ENCODE peak calls at places on chromosomes 16 and 17, in seven cellular contexts. U is spleen; B is heart right ventricle; N is CD4-positive, CD25-positive, alpha-beta regulatory T cell; Y is thyroid gland; R is mucosa of descending colon; H is tibial nerve. F is an unnamed sample. For H3K4me1, the result is how much of the 10 kb centered on the place peaks cover.

GRCh38 chr17:199195-199604 is 17.8 kb upstream of the DOC2B start:
- DNase-seq in Y (no peak), R (no peak), U (peak), B (no peak), H (no peak), N (no peak), F (no peak)

GRCh38 chr16:89895482-89896250 is 22.3 kb downstream of the TCF25 start:
- DNase-seq in R (no peak), N (no peak), H (no peak), U (no peak), Y (no peak), B (no peak), F (no peak)

GRCh38 chr16:76801357-76801756 is 389.6 kb upstream of the MON1B start:
- DNase-seq in R (no peak), Y (no peak), N (no peak), B (no peak), H (no peak), U (no peak), F (no peak)

GRCh38 chr16:81175325-81175891 is 63.1 kb upstream of the BCO1 start:
- DNase-seq in R (no peak), U (no peak), N (no peak), B (no peak), Y (no peak), H (no peak), F (no peak)

GRCh38 chr16:85729907-85730465 is 20.9 kb downstream of the C16orf74 start:
- DNase-seq in B (no peak), Y (no peak), N (no peak), H (no peak), R (no peak), U (no peak), F (no peak)

GRCh38 chr17:56943505-56944125 is 17.2 kb downstream of the COIL start:
- DNase-seq in H (no peak), R (no peak), Y (no peak), B (no peak), N (no peak), U (no peak), F (no peak)

GRCh38 chr16:50684823-50685455 is 3.8 kb upstream of the SNX20 start:
- DNase-seq in R (no peak), Y (no peak), U (no peak), B (no peak), N (no peak), H (no peak), F (no peak)

GRCh38 chr17:7656958-7657715 is 6.4 kb downstream of the ATP1B2 start:
- DNase-seq in H (no peak), B (peak), R (peak), N (no peak), Y (peak), U (no peak), F (no peak)

GRCh38 chr17:53032861-53033271 is 789.9 kb upstream of the KIF2B start:
- DNase-seq in N (peak), R (no peak), U (no peak), H (no peak), Y (peak), B (peak), F (no peak)

GRCh38 chr16:24139282-24139681 is 116.9 kb upstream of the CACNG3 start:
- DNase-seq in N (peak), Y (no peak), R (no peak), B (no peak), U (no peak), H (no peak), F (no peak)

GRCh38 chr17:50221500-50222480 is 20.4 kb upstream of the COL1A1 start:
- DNase-seq in Y (peak), N (peak), R (no peak), U (no peak), H (no peak), B (no peak), F (no peak)

GRCh38 chr17:65857713-65858112 is 296.3 kb upstream of the AXIN2 start:
- DNase-seq in R (no peak), U (no peak), B (no peak), H (no peak), Y (no peak), N (no peak), F (no peak)

GRCh38 chr16:55508941-55509920 is at the start of gene LPCAT2:
- DNase-seq in H (peak), Y (peak), N (peak), R (peak), B (peak), U (peak), F (no peak)

GRCh38 chr17:72697602-72698146 is 394.8 kb downstream of the SLC39A11 start:
- DNase-seq in Y (no peak), U (no peak), N (no peak), R (no peak), B (no peak), H (no peak), F (no peak)

GRCh38 chr16:58661199-58661830 is 23.3 kb downstream of the SLC38A7 start:
- DNase-seq in Y (peak), R (no peak), B (peak), N (peak), U (no peak), H (no peak), F (no peak)

GRCh38 chr17:81094744-81095607 is 60.0 kb downstream of the BAIAP2 start:
- DNase-seq in U (no peak), B (peak), H (peak), N (peak), R (peak), Y (peak), F (peak)

GRCh38 chr16:4212934-4213296 is 29.0 kb downstream of the SRL start:
- DNase-seq in R (no peak), N (no peak), B (no peak), H (no peak), U (no peak), Y (peak), F (no peak)

GRCh38 chr16:27547134-27547533 is 2.6 kb downstream of the GTF3C1 start:
- DNase-seq in N (peak), Y (no peak), U (peak), R (no peak), B (no peak), H (no peak), F (no peak)

GRCh38 chr16:8676737-8677375 is 2.4 kb downstream of the ABAT start:
- DNase-seq in B (no peak), R (no peak), Y (no peak), H (no peak), U (peak), N (no peak), F (no peak)

GRCh38 chr17:34314279-34314678 is 5.0 kb upstream of the CCL8 start:
- DNase-seq in B (peak), H (peak), N (no peak), R (no peak), Y (no peak), U (no peak), F (no peak)

GRCh38 chr17:81687770-81688541 is 4.1 kb downstream of the HGS start:
- DNase-seq in N (no peak), U (no peak), R (no peak), H (no peak), Y (no peak), B (no peak), F (no peak)

GRCh38 chr16:83626676-83627075 is 181.1 kb upstream of the HSBP1 start:
- DNase-seq in Y (no peak), R (no peak), B (no peak), U (no peak), H (no peak), N (no peak), F (no peak)

GRCh38 chr17:37737081-37737480 is 7.8 kb downstream of the HNF1B start:
- DNase-seq in B (no peak), N (no peak), U (no peak), H (no peak), Y (no peak), R (no peak), F (no peak)

GRCh38 chr17:43056051-43056450 is 31.0 kb downstream of the RND2 start:
- DNase-seq in U (no peak), R (no peak), N (no peak), H (no peak), Y (peak), B (no peak), F (no peak)

GRCh38 chr17:14316131-14316854 is 15.4 kb downstream of the HS3ST3B1 start:
- DNase-seq in H (no peak), R (no peak), U (no peak), N (no peak), B (no peak), Y (no peak), F (peak)

GRCh38 chr16:49268667-49269066 is 13.0 kb downstream of the CBLN1 start:
- DNase-seq in R (no peak), N (no peak), H (no peak), U (no peak), Y (no peak), B (no peak), F (no peak)

GRCh38 chr16:84065536-84066132 is 23.0 kb upstream of the SLC38A8 start:
- DNase-seq in U (peak), B (no peak), R (no peak), Y (peak), N (peak), H (no peak), F (no peak)

GRCh38 chr17:21036361-21036881 is 6.4 kb downstream of the USP22 start:
- DNase-seq in N (no peak), H (no peak), B (no peak), U (no peak), R (no peak), Y (no peak), F (no peak)

GRCh38 chr17:32142857-32143524 is 689 bp downstream of the RHOT1 start:
- DNase-seq in H (peak), Y (peak), R (peak), U (peak), B (peak), N (peak), F (peak)

GRCh38 chr17:31695456-31696090 is 163.5 kb downstream of the COPRS start:
- DNase-seq in R (no peak), N (no peak), H (no peak), B (no peak), U (no peak), Y (no peak), F (no peak)

GRCh38 chr17:14038206-14038605 is 31.1 kb upstream of the COX10 start:
- DNase-seq in R (no peak), H (no peak), N (peak), U (no peak), Y (no peak), B (no peak), F (no peak)

GRCh38 chr17:47287639-47288038 is 34.0 kb downstream of the ITGB3 start:
- DNase-seq in Y (peak), R (no peak), H (no peak), N (no peak), U (no peak), B (no peak), F (no peak)

GRCh38 chr16:84925092-84925772 is 86.1 kb downstream of the ZDHHC7 start:
- DNase-seq in B (peak), N (peak), R (peak), Y (no peak), U (peak), H (no peak), F (peak)

GRCh38 chr17:66348605-66349165 is 46.3 kb downstream of the PRKCA start:
- DNase-seq in N (peak), H (no peak), R (no peak), B (peak), U (no peak), Y (peak), F (no peak)

DNA sequence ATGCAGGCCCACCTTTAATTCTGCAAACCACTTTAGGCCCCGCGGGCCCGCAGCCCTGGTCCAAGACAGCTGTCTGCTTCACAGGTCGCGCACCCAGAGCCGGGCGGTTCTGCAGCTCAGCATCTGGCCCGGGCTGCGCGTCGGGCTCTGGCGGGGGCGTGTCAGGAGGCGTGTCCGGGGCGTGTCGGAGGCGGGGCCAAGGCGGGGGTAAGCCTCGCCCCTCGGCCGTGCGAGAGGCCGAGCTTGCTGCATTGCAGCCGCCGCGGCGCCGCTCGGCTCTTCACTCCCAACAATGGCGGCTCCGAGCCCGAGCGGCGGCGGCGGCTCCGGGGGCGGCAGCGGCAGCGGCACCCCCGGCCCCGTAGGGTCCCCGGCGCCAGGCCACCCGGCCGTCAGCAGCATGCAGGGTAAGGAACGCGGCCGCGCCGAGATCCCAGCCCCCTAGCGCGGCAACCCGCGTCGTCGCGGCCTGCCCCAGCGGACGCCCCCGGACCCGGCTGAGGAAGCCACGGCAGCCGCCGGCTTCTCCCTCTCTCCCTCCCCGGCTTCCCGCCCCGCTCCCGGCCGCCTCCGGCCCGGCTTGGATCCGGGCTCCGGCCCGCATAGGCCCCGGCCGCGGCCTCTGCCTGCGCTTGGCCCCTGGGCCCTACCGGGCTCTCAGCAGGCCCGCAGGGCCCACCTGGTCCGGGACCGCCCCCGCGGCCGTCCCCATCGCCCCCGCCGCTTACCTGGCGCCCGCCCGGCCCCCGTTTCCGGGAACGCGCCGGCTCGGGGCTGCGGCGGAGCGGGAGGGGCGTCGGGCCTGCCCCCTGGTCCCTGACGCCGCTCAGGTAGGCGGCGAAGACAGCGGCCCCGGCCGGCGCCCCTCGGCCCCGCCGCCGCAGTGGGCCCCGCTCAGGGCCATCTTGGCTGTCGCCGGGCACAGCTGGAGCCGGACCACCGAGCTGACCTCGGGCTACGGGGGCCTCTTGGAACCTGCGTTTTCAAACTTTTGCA is at the start of gene MAP2K4:
- DNase-seq in N (peak), R (peak), Y (peak), B (peak), H (peak), U (peak), F (peak)
- H3K4me1 ChIP-seq in N (under half), R (under half), Y (under half), B (under half), H (under half), U (under half), F (under half)

GRCh38 chr17:8924595-8924994 is 40.9 kb downstream of the PIK3R5 start:
- DNase-seq in B (no peak), N (peak), U (no peak), Y (no peak), R (no peak), H (no peak), F (no peak)

GRCh38 chr17:8923762-8924161 is 41.7 kb downstream of the PIK3R5 start:
- DNase-seq in U (no peak), Y (no peak), B (no peak), H (no peak), N (no peak), R (no peak), F (no peak)

GRCh38 chr17:8922923-8923322 is 42.6 kb downstream of the PIK3R5 start:
- DNase-seq in U (no peak), H (no peak), B (no peak), R (no peak), N (no peak), Y (no peak), F (no peak)

GRCh38 chr17:8925808-8926207 is 39.7 kb downstream of the PIK3R5 start:
- DNase-seq in N (no peak), H (no peak), Y (no peak), R (no peak), U (no peak), B (no peak), F (no peak)

DNA sequence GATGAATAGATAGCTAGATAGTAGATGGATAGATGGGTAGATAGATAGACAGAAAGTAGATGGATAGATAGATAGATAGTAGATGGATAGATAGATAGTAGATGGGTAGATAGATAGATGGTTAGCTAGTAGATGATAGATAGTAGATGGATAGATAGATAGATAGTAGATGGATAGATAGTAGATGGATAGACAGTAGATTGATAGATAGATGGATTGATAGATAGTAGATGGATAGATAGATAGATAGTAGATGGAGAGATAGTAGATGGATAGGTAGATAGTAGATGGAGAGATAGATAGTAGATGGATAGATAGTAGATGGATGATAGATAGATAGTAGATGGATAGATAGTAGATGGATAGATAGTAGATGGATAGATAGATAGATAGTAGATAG is 40.4 kb downstream of the PIK3R5 start:
- DNase-seq in U (no peak), B (no peak), N (no peak), R (no peak), Y (no peak), H (no peak), F (no peak)
- H3K4me1 ChIP-seq in U (under half), B (under half), N (under half), R (under half), Y (under half), H (under half), F (under half)

DNA sequence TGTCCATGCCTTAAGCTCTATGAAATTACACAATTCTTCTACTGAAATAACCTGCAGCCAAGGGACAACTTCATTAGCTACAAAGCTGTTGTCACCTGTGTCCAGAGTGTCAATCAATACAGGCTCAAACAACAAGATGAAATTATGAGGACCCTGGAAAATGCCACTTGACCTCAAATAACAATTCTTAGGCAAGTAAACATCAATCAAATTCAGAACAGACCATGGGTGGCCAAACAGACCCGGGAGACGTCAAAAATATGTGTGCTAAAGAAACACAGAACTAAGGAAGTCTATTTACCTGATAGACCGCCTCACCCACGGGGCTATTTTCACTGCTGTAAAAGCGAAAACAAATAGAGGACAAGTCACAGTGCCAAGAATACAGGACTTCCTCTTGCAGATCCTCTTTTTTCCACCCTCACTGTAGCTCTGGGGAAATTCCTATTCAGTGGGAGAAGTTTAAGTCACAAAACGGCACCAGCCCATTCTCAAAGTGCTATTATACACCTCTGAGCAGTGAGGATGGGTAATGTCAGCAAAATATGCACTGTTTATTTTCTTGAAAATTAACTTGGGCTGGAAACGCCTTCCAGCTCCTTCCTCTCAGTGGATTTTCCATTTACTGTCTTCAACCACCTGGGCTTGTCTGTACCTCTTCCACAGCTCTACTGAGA is 2.7 kb downstream of the LITAF start:
- DNase-seq in N (peak), B (no peak), Y (peak), R (no peak), H (no peak), U (peak), F (no peak)
- H3K4me1 ChIP-seq in N (half or more), B (under half), Y (under half), R (under half), H (under half), U (half or more), F (half or more)

GRCh38 chr17:17105976-17106375 is 63.7 kb downstream of the MPRIP start:
- DNase-seq in R (no peak), B (no peak), N (no peak), Y (no peak), U (no peak), H (no peak), F (no peak)

GRCh38 chr17:17106716-17107115 is 64.5 kb downstream of the MPRIP start:
- DNase-seq in R (no peak), H (no peak), N (no peak), B (peak), Y (no peak), U (no peak), F (no peak)

GRCh38 chr17:17104036-17104435 is 61.8 kb downstream of the MPRIP start:
- DNase-seq in U (no peak), H (no peak), N (no peak), R (no peak), Y (no peak), B (no peak), F (no peak)

GRCh38 chr17:17103160-17103559 is 60.9 kb downstream of the MPRIP start:
- DNase-seq in N (no peak), R (no peak), H (no peak), U (no peak), B (no peak), Y (no peak), F (no peak)

DNA sequence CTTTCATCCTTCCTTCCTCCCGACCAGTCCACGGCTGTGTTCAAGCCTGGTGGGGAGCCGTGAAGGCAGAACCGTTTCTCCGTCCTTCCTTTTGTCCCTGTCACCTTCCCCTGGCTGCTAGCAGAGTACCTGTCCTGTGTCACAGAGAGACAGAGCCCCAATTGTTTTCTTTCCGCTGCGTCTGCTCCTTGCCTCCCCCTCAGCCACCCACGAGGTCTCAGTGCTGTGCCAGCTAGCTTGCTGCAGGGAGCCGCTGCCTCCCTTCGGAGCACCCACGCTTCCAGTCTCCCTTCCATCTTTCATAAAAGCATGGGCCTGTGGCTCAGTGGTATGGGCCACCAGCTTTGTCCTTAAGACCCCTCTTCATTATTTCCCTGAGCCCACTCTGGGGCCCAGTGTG is 62.2 kb downstream of the MPRIP start:
- DNase-seq in B (no peak), H (no peak), U (no peak), R (no peak), N (no peak), Y (peak), F (no peak)
- H3K4me1 ChIP-seq in B (under half), H (under half), U (under half), R (under half), N (under half), Y (half or more), F (under half)

GRCh38 chr16:2472885-2473284 is 1.8 kb downstream of the NTN3 start:
- DNase-seq in N (no peak), B (no peak), R (no peak), H (no peak), U (no peak), Y (no peak), F (no peak)
- H3K4me1 ChIP-seq in N (half or more), B (under half), R (under half), H (under half), U (half or more), Y (half or more), F (under half)

DNA sequence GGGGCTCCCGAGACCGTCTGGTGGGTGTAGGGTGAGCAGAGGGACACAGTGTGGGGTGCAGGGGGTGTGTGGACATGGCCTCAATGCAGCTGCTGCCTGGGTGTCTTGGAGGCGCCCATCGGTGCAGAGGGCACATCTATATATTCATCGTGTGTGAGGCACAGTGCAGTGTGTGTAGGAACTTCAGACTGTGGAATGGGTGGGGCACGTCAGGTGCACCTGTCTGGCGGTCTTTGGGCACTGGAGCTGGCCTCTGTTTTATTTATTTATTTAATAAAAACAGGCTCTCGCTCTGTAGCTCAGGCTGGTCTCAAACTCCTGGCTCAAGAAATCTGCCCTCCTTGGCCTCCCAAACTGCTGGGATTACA is 16.8 kb downstream of the LASP1 start:
- DNase-seq in R (peak), U (no peak), N (no peak), B (no peak), Y (no peak), H (no peak), F (no peak)
- H3K4me1 ChIP-seq in R (half or more), U (half or more), N (half or more), B (under half), Y (half or more), H (half or more), F (half or more)

GRCh38 chr17:76868176-76868668 is at the start of gene MGAT5B:
- DNase-seq in Y (peak), B (peak), U (peak), N (peak), R (peak), H (peak), F (peak)
- H3K4me1 ChIP-seq in Y (under half), B (under half), U (under half), N (under half), R (under half), H (under half), F (under half)